ENCODE peak calls at places on chromosomes 16 and 17, in four cellular contexts. O is HFF-Myc, J is AG04450, H is cardiac muscle cell. V is an unnamed sample.

GRCh38 chr17:57397402-57397801 is 141.1 kb downstream of the MSI2 start:
- DNase-seq in H (no peak), J (no peak), O (no peak), V (no peak)

GRCh38 chr17:39765766-39766165 is 28.0 kb downstream of the GRB7 start:
- DNase-seq in O (no peak), H (no peak), J (no peak), V (no peak)

GRCh38 chr16:4902038-4902437 is 34.9 kb downstream of the PPL start:
- DNase-seq in J (no peak), O (no peak), H (no peak), V (no peak)

GRCh38 chr16:26334218-26335111 is 642.7 kb downstream of the HS3ST4 start:
- DNase-seq in J (no peak), H (no peak), O (no peak), V (no peak)

GRCh38 chr17:65514541-65514940 is 46.9 kb downstream of the AXIN2 start:
- DNase-seq in O (no peak), J (no peak), H (no peak), V (no peak)

GRCh38 chr17:521168-521525 is 168.5 kb upstream of the RPH3AL start:
- DNase-seq in H (no peak), J (no peak), O (no peak), V (no peak)

GRCh38 chr17:62687997-62688396 is 60.5 kb downstream of the MRC2 start:
- DNase-seq in O (no peak), J (no peak), H (no peak), V (no peak)

GRCh38 chr17:75515229-75515522 is 161 bp downstream of the CASKIN2 start:
- DNase-seq in H (no peak), J (no peak), O (no peak), V (no peak)

GRCh38 chr17:82662711-82663261 is 14.5 kb upstream of the WDR45B start:
- DNase-seq in J (no peak), O (no peak), H (no peak), V (no peak)

GRCh38 chr16:50209548-50210265 is 56.6 kb downstream of the TENT4B start:
- DNase-seq in J (no peak), H (peak; percentile 25), O (no peak), V (no peak)

GRCh38 chr17:4533522-4534502 is 21.4 kb downstream of the MYBBP1A start:
- DNase-seq in O (no peak), J (no peak), H (no peak), V (no peak)
- TF ChIP-seq CTCF in O (no peak), J (no peak), H (no peak), V (no peak)

GRCh38 chr17:17591408-17592265 is at the start of gene PEMT:
- DNase-seq in H (peak; percentile 99), O (peak; percentile 96), J (peak; percentile 98), V (peak; percentile 89)
- TF ChIP-seq CTCF in H (no peak), O (no peak), J (peak; percentile 14), V (no peak)

DNA sequence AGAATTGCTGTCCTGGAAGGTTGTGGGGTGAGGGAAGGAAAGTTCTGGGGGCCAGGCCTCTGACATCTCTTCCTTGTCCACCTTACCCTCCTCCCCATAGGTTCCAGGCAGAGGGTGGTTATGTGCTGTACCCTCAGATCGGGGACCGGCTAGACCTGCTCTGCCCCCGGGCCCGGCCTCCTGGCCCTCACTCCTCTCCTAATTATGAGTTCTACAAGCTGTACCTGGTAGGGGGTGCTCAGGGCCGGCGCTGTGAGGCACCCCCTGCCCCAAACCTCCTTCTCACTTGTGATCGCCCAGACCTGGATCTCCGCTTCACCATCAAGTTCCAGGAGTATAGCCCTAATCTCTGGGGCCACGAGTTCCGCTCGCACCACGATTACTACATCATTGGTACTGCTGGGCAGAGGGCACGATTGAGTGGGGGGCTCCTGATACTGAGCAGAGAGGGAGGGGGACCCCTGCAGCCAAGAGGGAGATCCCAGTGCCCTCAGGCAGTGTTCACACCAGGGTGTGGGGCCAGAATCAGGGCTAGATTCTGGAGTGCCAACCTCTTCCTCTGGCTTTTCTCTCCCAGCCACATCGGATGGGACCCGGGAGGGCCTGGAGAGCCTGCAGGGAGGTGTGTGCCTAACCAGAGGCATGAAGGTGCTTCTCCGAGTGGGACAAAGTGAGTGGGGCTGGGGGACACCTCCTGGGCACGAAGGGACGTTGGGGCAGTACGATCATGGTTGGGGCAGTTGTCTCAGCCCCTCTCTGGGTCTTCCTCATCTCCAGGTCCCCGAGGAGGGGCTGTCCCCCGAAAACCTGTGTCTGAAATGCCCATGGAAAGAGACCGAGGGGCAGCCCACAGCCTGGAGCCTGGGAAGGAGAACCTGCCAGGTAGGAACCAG is 3.1 kb downstream of the EFNB3 start:
- DNase-seq in J (no peak), O (no peak), H (no peak), V (no peak)
- TF ChIP-seq CTCF in J (no peak), O (no peak), H (no peak), V (no peak)

DNA sequence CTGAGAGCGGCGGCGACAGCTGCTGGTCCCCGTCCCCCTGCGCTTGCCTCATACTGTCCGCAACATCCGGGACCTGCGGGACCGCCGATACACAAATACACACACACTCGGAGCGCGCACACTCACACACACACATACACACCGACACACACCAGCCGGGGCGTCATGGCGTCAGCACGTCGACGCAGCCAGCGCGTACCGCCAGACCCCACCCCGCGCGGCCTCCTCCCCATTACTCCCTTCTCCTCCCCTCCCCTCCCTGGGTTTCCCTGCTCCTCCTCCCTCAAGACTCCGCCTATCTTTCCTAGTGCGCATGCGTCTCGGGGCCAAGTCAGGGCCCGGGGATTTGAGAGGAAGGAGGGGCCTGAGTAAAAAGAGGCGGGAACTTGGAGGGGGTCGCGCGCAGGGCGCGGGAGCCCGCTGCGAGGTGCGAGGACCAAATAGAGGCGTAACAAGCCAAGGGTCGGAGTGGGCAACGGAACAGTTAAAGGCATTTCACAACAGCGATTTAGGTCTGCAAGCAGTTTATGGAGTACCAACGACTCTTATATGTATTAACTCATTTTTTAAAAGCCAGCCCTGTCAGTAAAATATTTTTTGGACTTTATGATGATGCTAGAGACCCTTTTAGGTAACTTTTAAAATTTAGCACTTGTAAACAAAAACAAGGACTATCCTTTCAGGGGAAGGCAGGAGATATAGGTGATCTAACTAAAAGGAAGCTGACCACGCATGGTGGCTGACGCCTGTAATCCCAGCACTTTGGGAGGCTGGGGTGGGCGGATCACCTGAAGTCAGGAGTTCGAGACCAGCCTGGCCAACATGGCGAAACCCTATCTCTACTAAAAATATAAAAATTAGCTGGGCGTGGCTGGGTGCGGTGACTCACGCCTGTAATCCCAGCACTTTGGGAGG is at the start of gene SPOP:
- DNase-seq in H (peak; percentile 99), O (peak; percentile 96), J (peak; percentile 99), V (peak; percentile 97)
- TF ChIP-seq CTCF in H (no peak), O (no peak), J (no peak), V (no peak)